ENCODE peak calls at places on chromosomes 3 and 15, in ten cellular contexts. One of them, this sample, is unnamed.
A peak's percentile ranks its signal among the peaks of the same experiment; 100 is the strongest.

GRCh38 chr3:105334138-105334882 is 32.4 kb upstream of the ALCAM start:
- DNase-seq in testis: no peak
- DNase-seq in CD4-positive, CD25-positive, alpha-beta regulatory T cell: peak; percentile 7
- DNase-seq in left ventricle myocardium inferior: no peak
- DNase-seq in HCT116: no peak
- DNase-seq in aorta: no peak
- DNase-seq in body of pancreas: no peak
- DNase-seq in transverse colon: no peak
- DNase-seq in CD8-positive, alpha-beta T cell: no peak
- DNase-seq in epithelial cell of esophagus: peak; percentile 48
- DNase-seq in this sample: no peak

GRCh38 chr3:129439381-129439816 is 349 bp downstream of the MBD4 start:
- DNase-seq in testis: peak; percentile 63
- DNase-seq in CD4-positive, CD25-positive, alpha-beta regulatory T cell: peak; percentile 71
- DNase-seq in left ventricle myocardium inferior: peak; percentile 36
- DNase-seq in HCT116: no peak
- DNase-seq in aorta: no peak
- DNase-seq in body of pancreas: peak; percentile 40
- DNase-seq in transverse colon: peak; percentile 64
- DNase-seq in CD8-positive, alpha-beta T cell: no peak
- DNase-seq in epithelial cell of esophagus: peak; percentile 44
- DNase-seq in this sample: no peak

GRCh38 chr3:45693941-45694521 is 4.8 kb downstream of the SACM1L start:
- DNase-seq in testis: no peak
- DNase-seq in CD4-positive, CD25-positive, alpha-beta regulatory T cell: peak; percentile 69
- DNase-seq in left ventricle myocardium inferior: no peak
- DNase-seq in HCT116: no peak
- DNase-seq in aorta: no peak
- DNase-seq in body of pancreas: no peak
- DNase-seq in transverse colon: no peak
- DNase-seq in CD8-positive, alpha-beta T cell: no peak
- DNase-seq in epithelial cell of esophagus: no peak
- DNase-seq in this sample: no peak

GRCh38 chr3:72042397-72043211 is 257.7 kb upstream of the PROK2 start:
- DNase-seq in testis: no peak
- DNase-seq in CD4-positive, CD25-positive, alpha-beta regulatory T cell: no peak
- DNase-seq in left ventricle myocardium inferior: no peak
- DNase-seq in HCT116: no peak
- DNase-seq in aorta: no peak
- DNase-seq in body of pancreas: no peak
- DNase-seq in transverse colon: no peak
- DNase-seq in CD8-positive, alpha-beta T cell: no peak
- DNase-seq in epithelial cell of esophagus: no peak
- DNase-seq in this sample: no peak

GRCh38 chr15:42062284-42062806 is 32.0 kb downstream of the PLA2G4D start:
- DNase-seq in testis: peak; percentile 8
- DNase-seq in CD4-positive, CD25-positive, alpha-beta regulatory T cell: no peak
- DNase-seq in left ventricle myocardium inferior: no peak
- DNase-seq in HCT116: no peak
- DNase-seq in aorta: no peak
- DNase-seq in body of pancreas: no peak
- DNase-seq in transverse colon: no peak
- DNase-seq in CD8-positive, alpha-beta T cell: no peak
- DNase-seq in epithelial cell of esophagus: no peak
- DNase-seq in this sample: no peak

GRCh38 chr3:128794067-128794768 is 68.2 kb downstream of the RAB7A start:
- DNase-seq in testis: no peak
- DNase-seq in CD4-positive, CD25-positive, alpha-beta regulatory T cell: peak; percentile 50
- DNase-seq in left ventricle myocardium inferior: no peak
- DNase-seq in HCT116: peak; percentile 42
- DNase-seq in aorta: no peak
- DNase-seq in body of pancreas: no peak
- DNase-seq in transverse colon: no peak
- DNase-seq in CD8-positive, alpha-beta T cell: no peak
- DNase-seq in epithelial cell of esophagus: peak; percentile 98
- DNase-seq in this sample: no peak

GRCh38 chr15:62957130-62957529 is 85.4 kb upstream of the TPM1 start:
- DNase-seq in testis: no peak
- DNase-seq in CD4-positive, CD25-positive, alpha-beta regulatory T cell: no peak
- DNase-seq in left ventricle myocardium inferior: no peak
- DNase-seq in HCT116: no peak
- DNase-seq in aorta: no peak
- DNase-seq in body of pancreas: no peak
- DNase-seq in transverse colon: no peak
- DNase-seq in CD8-positive, alpha-beta T cell: no peak
- DNase-seq in epithelial cell of esophagus: peak; percentile 24
- DNase-seq in this sample: no peak

GRCh38 chr3:169929830-169930519 is 18.6 kb downstream of the SAMD7 start:
- DNase-seq in testis: no peak
- DNase-seq in CD4-positive, CD25-positive, alpha-beta regulatory T cell: peak; percentile 36
- DNase-seq in left ventricle myocardium inferior: no peak
- DNase-seq in HCT116: peak; percentile 12
- DNase-seq in aorta: no peak
- DNase-seq in body of pancreas: no peak
- DNase-seq in transverse colon: no peak
- DNase-seq in CD8-positive, alpha-beta T cell: no peak
- DNase-seq in epithelial cell of esophagus: no peak
- DNase-seq in this sample: no peak

GRCh38 chr3:13866406-13866965 is 13.4 kb downstream of the WNT7A start:
- DNase-seq in testis: no peak
- DNase-seq in CD4-positive, CD25-positive, alpha-beta regulatory T cell: peak; percentile 77
- DNase-seq in left ventricle myocardium inferior: no peak
- DNase-seq in HCT116: no peak
- DNase-seq in aorta: peak; percentile 28
- DNase-seq in body of pancreas: no peak
- DNase-seq in transverse colon: no peak
- DNase-seq in CD8-positive, alpha-beta T cell: peak; percentile 24
- DNase-seq in epithelial cell of esophagus: no peak
- DNase-seq in this sample: no peak

GRCh38 chr15:80744826-80745225 is 34.3 kb upstream of the CEMIP start:
- DNase-seq in testis: no peak
- DNase-seq in CD4-positive, CD25-positive, alpha-beta regulatory T cell: no peak
- DNase-seq in left ventricle myocardium inferior: no peak
- DNase-seq in HCT116: no peak
- DNase-seq in aorta: no peak
- DNase-seq in body of pancreas: no peak
- DNase-seq in transverse colon: no peak
- DNase-seq in CD8-positive, alpha-beta T cell: no peak
- DNase-seq in epithelial cell of esophagus: peak; percentile 10
- DNase-seq in this sample: no peak

GRCh38 chr15:29888651-29889050 is 66.4 kb upstream of the TJP1 start:
- DNase-seq in testis: no peak
- DNase-seq in CD4-positive, CD25-positive, alpha-beta regulatory T cell: no peak
- DNase-seq in left ventricle myocardium inferior: no peak
- DNase-seq in HCT116: no peak
- DNase-seq in aorta: no peak
- DNase-seq in body of pancreas: no peak
- DNase-seq in transverse colon: no peak
- DNase-seq in CD8-positive, alpha-beta T cell: no peak
- DNase-seq in epithelial cell of esophagus: no peak
- DNase-seq in this sample: no peak

GRCh38 chr3:14599488-14599887 is 52.1 kb upstream of the CCDC174 start:
- DNase-seq in testis: no peak
- DNase-seq in CD4-positive, CD25-positive, alpha-beta regulatory T cell: no peak
- DNase-seq in left ventricle myocardium inferior: no peak
- DNase-seq in HCT116: no peak
- DNase-seq in aorta: no peak
- DNase-seq in body of pancreas: no peak
- DNase-seq in transverse colon: no peak
- DNase-seq in CD8-positive, alpha-beta T cell: no peak
- DNase-seq in epithelial cell of esophagus: no peak
- DNase-seq in this sample: no peak

GRCh38 chr3:168615489-168616020 is 519.8 kb upstream of the GOLIM4 start:
- DNase-seq in testis: no peak
- DNase-seq in CD4-positive, CD25-positive, alpha-beta regulatory T cell: no peak
- DNase-seq in left ventricle myocardium inferior: no peak
- DNase-seq in HCT116: no peak
- DNase-seq in aorta: no peak
- DNase-seq in body of pancreas: no peak
- DNase-seq in transverse colon: no peak
- DNase-seq in CD8-positive, alpha-beta T cell: no peak
- DNase-seq in epithelial cell of esophagus: no peak
- DNase-seq in this sample: no peak

GRCh38 chr3:41334426-41334825 is 135.1 kb downstream of the CTNNB1 start:
- DNase-seq in testis: no peak
- DNase-seq in CD4-positive, CD25-positive, alpha-beta regulatory T cell: no peak
- DNase-seq in left ventricle myocardium inferior: no peak
- DNase-seq in HCT116: no peak
- DNase-seq in aorta: no peak
- DNase-seq in body of pancreas: no peak
- DNase-seq in transverse colon: no peak
- DNase-seq in CD8-positive, alpha-beta T cell: no peak
- DNase-seq in epithelial cell of esophagus: no peak
- DNase-seq in this sample: no peak

DNA sequence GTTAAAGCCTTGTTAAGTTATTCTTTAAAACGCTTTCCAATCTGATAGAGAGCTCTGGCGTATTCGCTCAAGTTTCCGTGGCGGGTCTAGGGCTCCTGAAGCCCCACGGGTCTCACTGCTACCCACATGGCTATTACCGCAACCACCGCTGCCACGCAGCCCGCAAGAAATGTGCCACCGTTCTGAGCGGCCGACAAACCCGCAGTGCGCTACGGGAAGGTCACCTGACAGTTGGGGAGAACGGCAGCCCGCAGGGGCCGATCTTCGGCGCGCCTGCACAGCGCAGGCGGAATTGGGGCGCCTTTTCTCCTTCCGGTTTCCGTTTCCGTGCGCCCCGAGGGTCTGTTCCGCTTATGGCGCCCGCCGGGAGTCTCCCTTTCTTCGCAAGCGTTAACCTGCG is 76.6 kb upstream of the SNRPN start:
- DNase-seq in testis: peak; percentile 83
- DNase-seq in CD4-positive, CD25-positive, alpha-beta regulatory T cell: no peak
- DNase-seq in left ventricle myocardium inferior: peak; percentile 26
- DNase-seq in HCT116: no peak
- DNase-seq in aorta: peak; percentile 78
- DNase-seq in body of pancreas: peak; percentile 19
- DNase-seq in transverse colon: peak; percentile 6
- DNase-seq in CD8-positive, alpha-beta T cell: no peak
- DNase-seq in epithelial cell of esophagus: peak; percentile 47
- DNase-seq in this sample: no peak
- H3K4me3 ChIP-seq in testis: peak overlapping the region; percentile 52
- H3K4me3 ChIP-seq in CD4-positive, CD25-positive, alpha-beta regulatory T cell: peak overlapping the region; percentile 6
- H3K4me3 ChIP-seq in left ventricle myocardium inferior: peak overlapping the region; percentile 62
- H3K4me3 ChIP-seq in HCT116: no peak overlapping the region
- H3K4me3 ChIP-seq in aorta: peak overlapping the region; percentile 4
- H3K4me3 ChIP-seq in body of pancreas: no peak overlapping the region
- H3K4me3 ChIP-seq in transverse colon: no peak overlapping the region
- H3K4me3 ChIP-seq in CD8-positive, alpha-beta T cell: peak overlapping the region; percentile 37
- H3K4me3 ChIP-seq in epithelial cell of esophagus: peak overlapping the region; percentile 52
- H3K4me3 ChIP-seq in this sample: peak overlapping the region; percentile 15

GRCh38 chr15:78866824-78867223 is 5.9 kb upstream of the MORF4L1 start:
- DNase-seq in testis: no peak
- DNase-seq in CD4-positive, CD25-positive, alpha-beta regulatory T cell: no peak
- DNase-seq in left ventricle myocardium inferior: no peak
- DNase-seq in HCT116: no peak
- DNase-seq in aorta: no peak
- DNase-seq in body of pancreas: no peak
- DNase-seq in transverse colon: no peak
- DNase-seq in CD8-positive, alpha-beta T cell: no peak
- DNase-seq in epithelial cell of esophagus: no peak
- DNase-seq in this sample: no peak
- H3K4me3 ChIP-seq in testis: no peak overlapping the region
- H3K4me3 ChIP-seq in CD4-positive, CD25-positive, alpha-beta regulatory T cell: no peak overlapping the region
- H3K4me3 ChIP-seq in left ventricle myocardium inferior: no peak overlapping the region
- H3K4me3 ChIP-seq in HCT116: no peak overlapping the region
- H3K4me3 ChIP-seq in aorta: no peak overlapping the region
- H3K4me3 ChIP-seq in body of pancreas: no peak overlapping the region
- H3K4me3 ChIP-seq in transverse colon: no peak overlapping the region
- H3K4me3 ChIP-seq in CD8-positive, alpha-beta T cell: no peak overlapping the region
- H3K4me3 ChIP-seq in epithelial cell of esophagus: no peak overlapping the region
- H3K4me3 ChIP-seq in this sample: no peak overlapping the region

GRCh38 chr3:4693620-4694019 is 200.5 kb downstream of the ITPR1 start:
- DNase-seq in testis: no peak
- DNase-seq in CD4-positive, CD25-positive, alpha-beta regulatory T cell: no peak
- DNase-seq in left ventricle myocardium inferior: no peak
- DNase-seq in HCT116: no peak
- DNase-seq in aorta: no peak
- DNase-seq in body of pancreas: no peak
- DNase-seq in transverse colon: no peak
- DNase-seq in CD8-positive, alpha-beta T cell: no peak
- DNase-seq in epithelial cell of esophagus: no peak
- DNase-seq in this sample: no peak

GRCh38 chr3:4698125-4698821 is 205.1 kb downstream of the ITPR1 start:
- DNase-seq in testis: no peak
- DNase-seq in CD4-positive, CD25-positive, alpha-beta regulatory T cell: no peak
- DNase-seq in left ventricle myocardium inferior: no peak
- DNase-seq in HCT116: no peak
- DNase-seq in aorta: no peak
- DNase-seq in body of pancreas: no peak
- DNase-seq in transverse colon: no peak
- DNase-seq in CD8-positive, alpha-beta T cell: no peak
- DNase-seq in epithelial cell of esophagus: no peak
- DNase-seq in this sample: no peak

GRCh38 chr3:4690277-4690676 is 197.1 kb downstream of the ITPR1 start:
- DNase-seq in testis: no peak
- DNase-seq in CD4-positive, CD25-positive, alpha-beta regulatory T cell: no peak
- DNase-seq in left ventricle myocardium inferior: no peak
- DNase-seq in HCT116: no peak
- DNase-seq in aorta: no peak
- DNase-seq in body of pancreas: no peak
- DNase-seq in transverse colon: no peak
- DNase-seq in CD8-positive, alpha-beta T cell: no peak
- DNase-seq in epithelial cell of esophagus: no peak
- DNase-seq in this sample: no peak

GRCh38 chr3:4696266-4696665 is 203.1 kb downstream of the ITPR1 start:
- DNase-seq in testis: no peak
- DNase-seq in CD4-positive, CD25-positive, alpha-beta regulatory T cell: no peak
- DNase-seq in left ventricle myocardium inferior: no peak
- DNase-seq in HCT116: no peak
- DNase-seq in aorta: no peak
- DNase-seq in body of pancreas: no peak
- DNase-seq in transverse colon: no peak
- DNase-seq in CD8-positive, alpha-beta T cell: no peak
- DNase-seq in epithelial cell of esophagus: peak; percentile 16
- DNase-seq in this sample: no peak

GRCh38 chr3:4695846-4696245 is 202.7 kb downstream of the ITPR1 start:
- DNase-seq in testis: no peak
- DNase-seq in CD4-positive, CD25-positive, alpha-beta regulatory T cell: no peak
- DNase-seq in left ventricle myocardium inferior: no peak
- DNase-seq in HCT116: no peak
- DNase-seq in aorta: no peak
- DNase-seq in body of pancreas: no peak
- DNase-seq in transverse colon: no peak
- DNase-seq in CD8-positive, alpha-beta T cell: no peak
- DNase-seq in epithelial cell of esophagus: no peak
- DNase-seq in this sample: no peak
- H3K4me3 ChIP-seq in testis: no peak overlapping the region
- H3K4me3 ChIP-seq in CD4-positive, CD25-positive, alpha-beta regulatory T cell: no peak overlapping the region
- H3K4me3 ChIP-seq in left ventricle myocardium inferior: no peak overlapping the region
- H3K4me3 ChIP-seq in HCT116: no peak overlapping the region
- H3K4me3 ChIP-seq in aorta: no peak overlapping the region
- H3K4me3 ChIP-seq in body of pancreas: no peak overlapping the region
- H3K4me3 ChIP-seq in transverse colon: no peak overlapping the region
- H3K4me3 ChIP-seq in CD8-positive, alpha-beta T cell: no peak overlapping the region
- H3K4me3 ChIP-seq in epithelial cell of esophagus: no peak overlapping the region
- H3K4me3 ChIP-seq in this sample: no peak overlapping the region

DNA sequence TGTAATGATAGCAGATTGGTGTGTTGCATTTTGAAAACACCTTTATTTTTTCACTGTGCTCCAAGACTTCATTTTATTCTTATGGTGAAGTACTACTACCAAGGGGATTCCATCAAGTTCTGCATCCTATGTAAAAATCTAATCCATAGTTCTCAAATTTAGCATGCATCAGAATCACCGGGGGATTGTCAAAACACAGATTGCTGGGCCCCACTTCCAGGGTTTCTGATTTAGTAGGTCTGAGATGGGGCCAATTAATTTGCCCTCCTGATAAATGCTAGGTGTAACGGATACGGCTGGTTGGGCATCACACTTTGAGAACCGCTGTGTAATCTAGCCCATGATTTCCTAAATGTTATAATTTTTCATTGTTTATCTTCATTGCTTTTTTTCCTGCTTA is 692 bp downstream of the ZWILCH start:
- DNase-seq in testis: no peak
- DNase-seq in CD4-positive, CD25-positive, alpha-beta regulatory T cell: no peak
- DNase-seq in left ventricle myocardium inferior: no peak
- DNase-seq in HCT116: no peak
- DNase-seq in aorta: no peak
- DNase-seq in body of pancreas: no peak
- DNase-seq in transverse colon: no peak
- DNase-seq in CD8-positive, alpha-beta T cell: no peak
- DNase-seq in epithelial cell of esophagus: no peak
- DNase-seq in this sample: no peak
- H3K4me3 ChIP-seq in testis: peak overlapping the region; percentile 88
- H3K4me3 ChIP-seq in CD4-positive, CD25-positive, alpha-beta regulatory T cell: peak overlapping the region; percentile 98
- H3K4me3 ChIP-seq in left ventricle myocardium inferior: peak overlapping the region; percentile 81
- H3K4me3 ChIP-seq in HCT116: peak overlapping the region; percentile 90
- H3K4me3 ChIP-seq in aorta: peak overlapping the region; percentile 96
- H3K4me3 ChIP-seq in body of pancreas: no peak overlapping the region
- H3K4me3 ChIP-seq in transverse colon: no peak overlapping the region
- H3K4me3 ChIP-seq in CD8-positive, alpha-beta T cell: peak overlapping the region; percentile 95
- H3K4me3 ChIP-seq in epithelial cell of esophagus: peak overlapping the region; percentile 100
- H3K4me3 ChIP-seq in this sample: peak overlapping the region; percentile 97